ENCODE peak calls at places on chromosomes 11 and 22, in four cellular contexts. M is tibial nerve, V is upper lobe of right lung, G is fibroblast of lung. S is an unnamed sample.

GRCh38 chr11:19656140-19656541 is 56.5 kb upstream of the NAV2 start:
- DNase-seq in M (no peak), V (no peak), G (no peak), S (peak; percentile 87)

GRCh38 chr11:27520226-27520625 is 13.7 kb upstream of the LIN7C start:
- DNase-seq in M (no peak), V (no peak), G (no peak), S (no peak)

GRCh38 chr22:36237462-36238347 is 1.6 kb downstream of the APOL2 start:
- DNase-seq in M (no peak), V (no peak), G (no peak), S (no peak)

GRCh38 chr11:86335131-86335768 is 33.2 kb downstream of the HIKESHI start:
- DNase-seq in M (no peak), V (no peak), G (no peak), S (no peak)

GRCh38 chr22:25942126-25942988 is 200.4 kb downstream of the MYO18B start:
- DNase-seq in M (no peak), V (no peak), G (no peak), S (no peak)

GRCh38 chr11:8266246-8267241 is 2.9 kb upstream of the LMO1 start:
- DNase-seq in M (no peak), V (peak; percentile 31), G (no peak), S (no peak)

GRCh38 chr11:79419120-79419519 is 21.7 kb downstream of the TENM4 start:
- DNase-seq in M (no peak), V (no peak), G (peak; percentile 87), S (no peak)

GRCh38 chr11:112368402-112368801 is 107.7 kb upstream of the PLET1 start:
- DNase-seq in M (no peak), V (no peak), G (no peak), S (no peak)

GRCh38 chr11:48123249-48123875 is 93.2 kb upstream of the OR4B1 start:
- DNase-seq in M (no peak), V (no peak), G (no peak), S (no peak)

GRCh38 chr11:75920886-75921285 is 105.9 kb downstream of the UVRAG start:
- DNase-seq in M (no peak), V (no peak), G (no peak), S (no peak)

GRCh38 chr22:42745118-42745517 is 24.4 kb upstream of the A4GALT start:
- DNase-seq in M (no peak), V (no peak), G (peak; percentile 76), S (no peak)

GRCh38 chr22:37233751-37234631 is 10.1 kb downstream of the RAC2 start:
- DNase-seq in M (no peak), V (no peak), G (no peak), S (no peak)

GRCh38 chr11:18749681-18750319 is 23.8 kb upstream of the IGSF22 start:
- DNase-seq in M (peak; percentile 17), V (no peak), G (peak; percentile 80), S (no peak)

GRCh38 chr22:33382427-33382826 is 324.2 kb upstream of the SYN3 start:
- DNase-seq in M (no peak), V (no peak), G (no peak), S (no peak)

GRCh38 chr22:43835736-43836135 is 23.6 kb upstream of the EFCAB6 start:
- DNase-seq in M (no peak), V (no peak), G (no peak), S (no peak)

GRCh38 chr22:43837666-43838065 is 24.6 kb downstream of the SULT4A1 start:
- DNase-seq in M (no peak), V (no peak), G (no peak), S (no peak)

GRCh38 chr22:43832393-43833265 is 20.5 kb upstream of the EFCAB6 start:
- DNase-seq in M (no peak), V (peak; percentile 46), G (no peak), S (no peak)

GRCh38 chr22:43833286-43834240 is 21.5 kb upstream of the EFCAB6 start:
- DNase-seq in M (no peak), V (peak; percentile 58), G (no peak), S (no peak)

DNA sequence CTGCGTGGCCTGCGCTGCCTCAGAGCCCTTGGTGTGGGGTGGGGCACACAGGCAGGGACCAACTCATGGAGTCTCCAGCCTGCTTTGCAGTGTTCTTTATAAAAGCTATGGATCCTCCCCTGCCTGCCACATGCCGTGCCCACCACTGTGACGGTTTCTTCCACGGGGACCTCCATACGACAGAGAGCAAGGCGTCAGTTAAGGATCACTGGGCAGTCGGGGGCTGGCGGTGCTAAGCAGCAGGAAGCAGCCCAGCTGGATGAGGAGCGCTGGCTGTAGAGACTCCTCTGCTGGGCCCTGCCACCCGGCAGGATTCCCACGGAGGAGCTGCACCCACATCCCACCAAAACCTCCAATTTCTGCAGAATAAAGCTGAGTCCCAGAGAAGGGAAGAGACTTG is 23.1 kb upstream of the EFCAB6 start:
- DNase-seq in M (no peak), V (no peak), G (no peak), S (no peak)
- H3K36me3 ChIP-seq in M (no peaks in the 10 kb centered on the region), V (no peaks in the 10 kb centered on the region), G (no peaks in the 10 kb centered on the region), S (no peaks in the 10 kb centered on the region)

DNA sequence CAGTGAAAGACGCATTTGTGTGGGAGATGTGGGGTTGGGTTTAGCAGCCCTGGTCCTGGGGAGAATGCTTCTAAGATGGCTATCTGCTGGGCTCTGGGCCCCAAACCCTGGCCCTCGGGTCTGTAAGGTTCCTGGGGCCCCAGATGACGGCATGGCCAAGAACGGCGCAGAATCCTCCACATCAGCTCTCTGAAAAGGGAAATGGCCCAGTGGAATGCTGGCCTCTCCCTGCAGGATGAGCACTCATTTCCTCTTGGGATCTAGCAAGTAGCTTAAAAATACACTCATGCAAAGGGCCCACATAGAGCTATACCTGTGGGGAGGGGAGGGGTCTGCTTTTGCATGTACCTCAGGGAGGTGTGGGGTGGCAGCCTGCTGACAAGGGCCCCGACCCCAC is 37.5 kb upstream of the LINC01488 start:
- DNase-seq in M (no peak), V (no peak), G (peak; percentile 51), S (no peak)
- H3K27ac ChIP-seq in M (peak overlapping the region; percentile 93), V (peak overlapping the region; percentile 86), G (peak overlapping the region; percentile 86), S (peak overlapping the region; percentile 89)

GRCh38 chr11:64241430-64242153 is 697 bp downstream of the FKBP2 start:
- DNase-seq in M (peak; percentile 97), V (peak; percentile 100), G (peak; percentile 97), S (peak; percentile 100)
- TF ChIP-seq CTCF in M (no peak), V (peak; percentile 18), G (no peak), S (no peak)

GRCh38 chr11:72583177-72583553 is 91.1 kb downstream of the PDE2A start:
- DNase-seq in M (no peak), V (peak; percentile 38), G (no peak), S (no peak)
- H3K36me3 ChIP-seq in M (peaks cover 31% of the 10 kb centered on the region), V (no peaks in the 10 kb centered on the region), G (no peaks in the 10 kb centered on the region), S (no peaks in the 10 kb centered on the region)

GRCh38 chr11:70454197-70454767 is 56.0 kb downstream of the CTTN start:
- DNase-seq in M (no peak), V (peak; percentile 39), G (no peak), S (no peak)

GRCh38 chr11:70460111-70460510 is 61.8 kb downstream of the CTTN start:
- DNase-seq in M (no peak), V (no peak), G (no peak), S (no peak)

GRCh38 chr11:70460959-70461358 is 62.6 kb downstream of the CTTN start:
- DNase-seq in M (no peak), V (peak; percentile 35), G (no peak), S (no peak)

GRCh38 chr11:70455354-70455753 is 57.0 kb downstream of the CTTN start:
- DNase-seq in M (no peak), V (no peak), G (no peak), S (no peak)

GRCh38 chr11:70456921-70457532 is 58.7 kb downstream of the CTTN start:
- DNase-seq in M (no peak), V (peak; percentile 28), G (peak; percentile 58), S (no peak)
- H3K27ac ChIP-seq in M (no peak overlapping the region), V (no peak overlapping the region), G (no peak overlapping the region), S (no peak overlapping the region)

DNA sequence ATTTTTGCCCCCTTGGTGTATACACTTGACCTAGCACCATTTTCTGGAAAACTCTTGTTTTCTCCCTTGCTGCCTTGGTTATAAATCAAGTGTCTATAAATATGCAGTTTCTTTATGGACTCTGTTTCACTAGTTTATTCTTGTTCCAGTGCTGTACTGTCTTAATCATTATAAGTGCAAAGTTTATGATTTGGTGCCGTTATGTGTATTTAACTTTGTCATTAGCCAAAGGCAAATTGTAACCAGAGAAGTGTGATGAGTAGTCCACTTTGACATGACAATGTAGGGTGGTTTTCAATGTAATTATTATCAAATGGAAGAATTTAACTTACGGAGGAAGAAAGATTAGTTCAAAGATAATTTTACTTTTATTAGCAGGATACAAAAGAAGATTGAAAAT is 40.3 kb downstream of the SPECC1L start:
- DNase-seq in M (no peak), V (no peak), G (no peak), S (no peak)
- TF ChIP-seq CTCF in M (no peak), V (no peak), G (no peak), S (no peak)

DNA sequence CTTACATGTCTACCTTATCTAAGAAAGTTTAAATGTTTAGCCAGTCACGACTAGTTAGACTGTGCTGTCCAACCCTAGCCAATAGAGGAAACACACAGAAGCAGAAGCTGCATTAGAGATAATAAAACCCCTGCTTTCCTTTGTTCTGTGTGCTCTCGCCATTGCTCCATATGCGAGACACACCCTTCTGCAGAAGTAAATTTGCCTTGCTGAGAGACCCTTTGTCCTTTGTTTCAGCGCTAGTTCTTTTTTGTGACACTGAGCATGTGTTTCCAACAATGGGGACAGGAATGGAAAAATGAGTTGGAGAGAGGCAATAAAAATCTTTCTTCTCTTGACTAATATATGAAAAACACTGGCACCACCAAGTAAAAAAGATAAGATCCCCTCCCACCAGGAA is 18.1 kb upstream of the MS4A4E start:
- DNase-seq in M (no peak), V (no peak), G (no peak), S (no peak)
- H3K36me3 ChIP-seq in M (no peaks in the 10 kb centered on the region), V (no peaks in the 10 kb centered on the region), G (no peaks in the 10 kb centered on the region), S (no peaks in the 10 kb centered on the region)

GRCh38 chr11:69496631-69497220 is 15.3 kb downstream of the LINC01488 start:
- DNase-seq in M (no peak), V (peak; percentile 39), G (no peak), S (no peak)
- H3K27ac ChIP-seq in M (peak overlapping the region; percentile 89), V (peak overlapping the region; percentile 63), G (peak overlapping the region; percentile 81), S (peak overlapping the region; percentile 73)

GRCh38 chr11:134823970-134824369 is 411.9 kb upstream of the B3GAT1 start:
- DNase-seq in M (no peak), V (no peak), G (no peak), S (no peak)

GRCh38 chr11:134818531-134818930 is 406.5 kb upstream of the B3GAT1 start:
- DNase-seq in M (no peak), V (no peak), G (no peak), S (no peak)

GRCh38 chr11:134819026-134819425 is 407.0 kb upstream of the B3GAT1 start:
- DNase-seq in M (no peak), V (no peak), G (no peak), S (no peak)

GRCh38 chr11:134821422-134821821 is 409.4 kb upstream of the B3GAT1 start:
- DNase-seq in M (no peak), V (no peak), G (no peak), S (no peak)

DNA sequence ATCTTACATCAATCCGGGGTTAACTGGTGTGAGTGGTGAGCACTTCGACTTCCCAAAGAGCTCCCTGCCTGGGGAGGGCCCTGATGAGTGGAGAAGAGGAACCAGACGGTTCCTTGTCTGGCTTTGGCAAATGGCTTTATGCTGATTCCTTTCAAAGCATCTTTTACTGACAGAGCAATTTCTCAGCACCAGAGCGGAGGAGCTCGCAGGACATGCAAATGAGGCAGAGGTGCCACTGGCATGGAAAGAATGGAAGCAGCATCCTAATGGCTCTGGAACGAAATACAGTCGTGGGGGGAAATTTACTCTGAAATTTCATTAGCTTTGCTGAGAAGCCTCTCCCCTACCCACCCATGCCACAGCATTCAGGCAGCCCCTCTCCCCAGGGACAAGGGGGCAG is 410.9 kb upstream of the B3GAT1 start:
- DNase-seq in M (no peak), V (no peak), G (no peak), S (no peak)
- TF ChIP-seq CTCF in M (no peak), V (no peak), G (no peak), S (no peak)